ENCODE peak calls at places on chromosome 2, in four cellular contexts. D is heart left ventricle, H is posterior cingulate gyrus, Z is epithelial cell of esophagus. W is an unnamed sample.

GRCh38 chr2:19899853-19900525 is 1.8 kb downstream of the TTC32 start:
- DNase-seq in Z (no peak), H (no peak), D (no peak), W (no peak)

GRCh38 chr2:64987001-64987962 is 1.9 kb upstream of the SLC1A4 start:
- DNase-seq in Z (peak), D (no peak), H (no peak), W (peak)

GRCh38 chr2:120245933-120246332 is 6.7 kb upstream of the RALB start:
- DNase-seq in Z (no peak), H (no peak), D (no peak), W (no peak)

GRCh38 chr2:95262896-95263542 is 11.2 kb upstream of the PROM2 start:
- DNase-seq in H (no peak), Z (peak), D (no peak), W (no peak)

GRCh38 chr2:96887419-96888081 is 17.7 kb upstream of the SEMA4C start:
- DNase-seq in H (no peak), D (no peak), Z (no peak), W (no peak)

GRCh38 chr2:162025121-162025911 is 48.7 kb downstream of the DPP4 start:
- DNase-seq in D (no peak), H (no peak), Z (no peak), W (peak)

GRCh38 chr2:231489990-231490389 is 25.7 kb upstream of the NCL start:
- DNase-seq in H (no peak), D (no peak), Z (no peak), W (no peak)

GRCh38 chr2:94984964-94985575 is 40.4 kb upstream of the MAL start:
- DNase-seq in Z (peak), D (no peak), H (no peak), W (no peak)

GRCh38 chr2:74177697-74178096 is 982 bp downstream of the MOB1A start:
- DNase-seq in D (no peak), H (no peak), Z (no peak), W (no peak)

GRCh38 chr2:18282026-18282425 is 278.4 kb downstream of the RDH14 start:
- DNase-seq in Z (peak), D (no peak), H (no peak), W (no peak)

GRCh38 chr2:61950133-61950560 is 44.7 kb downstream of the COMMD1 start:
- DNase-seq in D (no peak), H (no peak), Z (peak), W (no peak)

GRCh38 chr2:121790276-121790956 is 35.0 kb downstream of the TSN start:
- DNase-seq in D (no peak), Z (peak), H (no peak), W (peak)